ENCODE peak calls at places on chromosomes 13 and 19, in six cellular contexts. I is mesendoderm, G is IMR-90, D is neuronal stem cell, Y is H1, E is mesenchymal stem cell. L is an unnamed sample.

GRCh38 chr19:32652893-32653625 is 21.9 kb downstream of the ANKRD27 start:
- DNase-seq in I (no peak), G (peak; percentile 81), D (no peak), Y (no peak), E (no peak), L (no peak)

GRCh38 chr19:15330801-15331418 is 1.4 kb downstream of the BRD4 start:
- DNase-seq in I (peak; percentile 74), G (peak; percentile 89), D (peak; percentile 17), Y (no peak), E (peak; percentile 93), L (no peak)

GRCh38 chr19:39795001-39795400 is 16.3 kb downstream of the LEUTX start:
- DNase-seq in I (no peak), G (no peak), D (no peak), Y (no peak), E (no peak), L (no peak)

GRCh38 chr13:112545866-112546265 is 42.1 kb downstream of the TUBGCP3 start:
- DNase-seq in I (no peak), G (peak; percentile 92), D (no peak), Y (no peak), E (peak; percentile 87), L (no peak)

GRCh38 chr13:56975647-56976046 is 165.1 kb upstream of the PRR20A start:
- DNase-seq in I (peak; percentile 28), G (no peak), D (no peak), Y (peak; percentile 7), E (no peak), L (peak; percentile 31)

GRCh38 chr19:49801966-49802661 is 11.0 kb downstream of the FUZ start:
- DNase-seq in I (peak; percentile 92), G (peak; percentile 86), D (peak; percentile 76), Y (no peak), E (peak; percentile 86), L (peak; percentile 91)

GRCh38 chr13:105255472-105255871 is 1280.0 kb downstream of the EFNB2 start:
- DNase-seq in I (no peak), G (no peak), D (no peak), Y (no peak), E (no peak), L (no peak)

GRCh38 chr13:106522898-106523525 is 12.4 kb downstream of the EFNB2 start:
- DNase-seq in I (no peak), G (no peak), D (no peak), Y (no peak), E (no peak), L (no peak)

GRCh38 chr13:33723772-33724435 is 94.0 kb upstream of the RFC3 start:
- DNase-seq in I (peak; percentile 95), G (peak; percentile 85), D (peak; percentile 70), Y (peak; percentile 39), E (peak; percentile 88), L (peak; percentile 86)

GRCh38 chr19:51407631-51408131 is 9.8 kb downstream of the SIGLEC10 start:
- DNase-seq in I (peak; percentile 79), G (peak; percentile 17), D (no peak), Y (no peak), E (peak; percentile 21), L (peak; percentile 74)

DNA sequence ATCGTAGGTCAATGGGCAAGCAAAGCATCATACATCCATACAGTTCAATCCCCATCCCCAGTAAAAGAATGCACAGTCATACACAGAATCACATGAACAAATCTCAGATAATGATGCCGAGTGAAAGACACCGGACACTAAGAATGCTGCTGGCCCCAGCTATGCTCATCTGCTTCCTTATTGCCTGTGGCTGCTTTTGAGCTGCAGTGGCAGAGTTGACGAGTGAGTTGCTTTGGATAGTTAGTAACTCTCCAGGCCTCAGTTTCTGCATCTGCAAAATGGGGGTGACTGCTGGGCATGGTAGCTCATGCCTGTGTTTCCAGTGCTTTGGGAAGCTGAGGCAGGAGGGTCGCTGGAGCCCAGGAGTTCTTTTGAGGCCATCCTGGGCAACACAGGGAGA is 12.9 kb upstream of the NFIC start:
- DNase-seq in I (no peak), G (no peak), D (no peak), Y (no peak), E (no peak), L (no peak)
- H2BK15ac ChIP-seq in I (no peak overlapping the region), G (no peak overlapping the region), D (no peak overlapping the region), Y (no peak overlapping the region), E (no peak overlapping the region), L (no peak overlapping the region)

GRCh38 chr13:21060827-21061076 is 634 bp downstream of the LATS2 start:
- DNase-seq in I (no peak), G (no peak), D (no peak), Y (no peak), E (no peak), L (no peak)

GRCh38 chr13:21063031-21063430 is 1.6 kb upstream of the LATS2 start:
- DNase-seq in I (no peak), G (no peak), D (no peak), Y (no peak), E (no peak), L (no peak)

GRCh38 chr13:21058361-21058760 is 3.0 kb downstream of the LATS2 start:
- DNase-seq in I (no peak), G (no peak), D (no peak), Y (no peak), E (no peak), L (no peak)

GRCh38 chr13:21061077-21061945 is at the start of gene LATS2:
- DNase-seq in I (peak; percentile 97), G (peak; percentile 94), D (peak; percentile 94), Y (peak; percentile 80), E (peak; percentile 94), L (peak; percentile 96)

GRCh38 chr13:21060063-21060826 is 1.1 kb downstream of the LATS2 start:
- DNase-seq in I (peak; percentile 77), G (peak; percentile 51), D (no peak), Y (no peak), E (peak; percentile 60), L (no peak)
- H3K9ac ChIP-seq in I (peak overlapping the region; percentile 91), G (peak overlapping the region; percentile 88), D (peak overlapping the region; percentile 90), Y (peak overlapping the region; percentile 89), E (peak overlapping the region; percentile 96), L (peak overlapping the region; percentile 80)

DNA sequence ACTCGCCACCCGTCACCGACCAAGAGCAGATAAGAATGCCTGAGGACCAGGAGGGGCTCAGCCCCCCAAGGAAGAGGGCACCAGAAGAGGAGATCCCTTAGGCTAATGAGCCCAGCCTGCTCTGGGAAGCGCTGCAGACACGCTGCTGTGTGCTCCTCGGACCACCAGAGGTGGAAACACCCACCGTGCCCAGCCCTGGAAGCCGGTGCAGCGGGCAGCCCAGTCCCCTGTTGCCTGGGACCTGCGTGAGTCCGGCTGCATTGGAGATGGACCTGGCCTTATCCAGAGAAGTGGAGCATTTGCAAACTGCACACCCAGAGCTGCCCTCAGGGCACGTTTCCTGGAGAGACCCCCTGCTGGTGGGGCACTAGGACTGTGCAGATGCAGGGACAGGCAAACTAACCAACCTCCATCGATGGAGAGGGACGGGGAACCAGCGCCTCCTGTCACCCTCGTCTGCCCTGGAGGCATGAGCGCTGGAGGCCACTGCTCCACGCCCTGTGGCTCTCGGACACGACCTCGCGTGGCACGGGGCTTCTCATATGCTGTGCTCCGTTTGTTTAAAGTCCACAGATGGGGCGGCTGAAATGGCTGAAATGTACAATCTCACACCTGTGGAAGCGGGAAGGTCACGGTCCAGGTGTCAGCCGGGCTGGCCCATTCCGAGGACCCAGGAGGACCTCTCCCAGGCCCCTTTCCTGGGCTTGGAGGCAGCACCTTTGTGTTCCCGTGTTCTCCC is 153.9 kb downstream of the KDM4B start:
- DNase-seq in I (no peak), G (no peak), D (no peak), Y (no peak), E (no peak), L (no peak)
- H2BK15ac ChIP-seq in I (no peak overlapping the region), G (no peak overlapping the region), D (no peak overlapping the region), Y (no peak overlapping the region), E (no peak overlapping the region), L (no peak overlapping the region)

DNA sequence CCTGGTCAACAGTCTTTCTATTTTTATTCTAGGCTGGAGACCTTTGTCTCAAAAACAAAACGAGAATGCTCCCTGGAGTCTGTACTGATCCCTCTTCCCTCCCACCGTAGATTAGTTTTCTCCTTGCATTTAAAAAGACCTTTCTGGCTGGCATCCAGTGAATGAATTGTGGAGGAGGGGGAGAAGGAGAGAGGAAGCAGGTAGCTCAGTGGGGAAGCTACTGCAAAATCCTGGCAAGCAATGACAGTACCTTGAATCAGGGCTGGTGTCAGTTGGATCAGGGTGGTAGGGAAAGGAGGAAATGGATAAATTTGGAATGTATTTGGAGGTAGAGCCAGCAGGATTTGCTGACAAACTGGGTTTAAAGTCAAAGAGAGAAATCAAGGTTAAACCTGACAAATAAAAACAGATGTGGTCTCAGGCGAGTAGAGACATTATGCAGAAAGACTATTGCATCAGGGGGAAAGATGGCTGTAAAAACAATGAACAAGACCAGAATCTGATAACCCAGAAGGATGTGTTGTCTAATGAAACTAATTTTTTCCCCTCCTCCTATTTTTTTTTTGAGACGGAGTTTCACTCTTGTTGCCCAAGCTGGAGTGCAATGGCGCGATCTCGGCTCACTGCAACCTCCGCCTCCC is 3.5 kb upstream of the CYP2S1 start:
- DNase-seq in I (peak; percentile 96), G (no peak), D (no peak), Y (peak; percentile 85), E (no peak), L (peak; percentile 86)
- H3K9ac ChIP-seq in I (no peak overlapping the region), G (no peak overlapping the region), D (no peak overlapping the region), Y (no peak overlapping the region), E (no peak overlapping the region), L (no peak overlapping the region)

DNA sequence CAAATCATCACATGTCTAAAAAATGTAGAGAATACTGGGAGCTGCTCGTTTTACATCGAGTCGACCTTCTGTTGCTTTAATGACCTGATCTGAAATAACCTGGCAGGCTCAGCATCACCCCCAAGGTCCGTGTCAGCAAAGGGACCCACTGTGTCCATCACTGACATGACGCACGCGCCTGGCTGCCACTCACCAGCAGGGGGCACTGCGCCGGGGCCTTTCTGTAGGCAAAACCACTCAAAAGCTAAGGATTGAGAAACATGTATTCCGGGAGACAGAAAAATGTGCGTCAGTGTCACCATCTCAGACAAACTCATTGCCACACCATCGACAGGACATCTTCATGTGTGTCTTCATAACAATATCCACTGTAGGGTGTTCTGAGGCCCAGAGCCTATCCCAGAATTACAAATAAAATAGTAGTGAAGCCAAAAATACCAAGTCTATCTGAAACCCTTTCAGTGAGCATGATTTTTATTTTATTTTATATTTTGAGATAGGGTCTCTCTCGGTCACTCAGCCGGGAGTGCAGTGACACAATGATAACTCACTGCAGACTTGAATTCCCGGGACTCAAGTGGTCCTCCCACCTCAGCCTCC is 130.3 kb upstream of the LSM14A start:
- DNase-seq in I (peak; percentile 67), G (peak; percentile 33), D (peak; percentile 46), Y (peak; percentile 25), E (no peak), L (peak; percentile 83)
- H2BK15ac ChIP-seq in I (no peak overlapping the region), G (no peak overlapping the region), D (no peak overlapping the region), Y (no peak overlapping the region), E (no peak overlapping the region), L (no peak overlapping the region)

GRCh38 chr19:2330255-2330631 is 1.8 kb downstream of the SPPL2B start:
- DNase-seq in I (no peak), G (no peak), D (no peak), Y (no peak), E (no peak), L (no peak)
- H3K9ac ChIP-seq in I (no peak overlapping the region), G (no peak overlapping the region), D (no peak overlapping the region), Y (no peak overlapping the region), E (no peak overlapping the region), L (no peak overlapping the region)

DNA sequence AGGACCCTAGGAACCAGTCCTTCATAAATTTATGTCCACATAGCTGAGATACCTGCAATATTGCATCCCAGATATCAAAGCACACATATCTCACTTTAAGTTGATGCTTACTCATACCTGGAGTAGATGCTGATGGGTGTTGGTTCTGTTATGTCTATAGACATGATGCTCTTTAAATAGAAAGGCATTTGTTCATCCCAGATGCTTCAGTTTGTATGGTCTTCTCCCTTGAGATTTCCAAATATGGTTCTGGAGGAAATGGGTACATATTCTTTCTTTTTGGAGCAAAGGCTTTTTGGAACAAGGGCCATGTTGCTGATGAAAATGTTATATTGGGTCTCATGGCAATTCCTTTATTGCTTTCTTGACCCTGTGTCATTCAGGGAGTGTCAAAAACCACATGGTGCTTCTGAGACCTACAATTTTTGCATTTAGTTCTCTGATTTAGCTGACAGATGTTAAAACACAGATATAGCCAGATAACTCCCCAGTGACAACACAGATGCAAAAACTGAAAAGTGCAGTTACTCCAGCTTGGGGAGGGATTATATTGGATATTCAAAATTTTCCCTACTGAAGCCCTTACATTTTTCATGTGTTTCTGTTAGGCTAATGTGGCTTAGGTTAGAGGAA is 211.4 kb downstream of the KCNRG start:
- DNase-seq in I (no peak), G (no peak), D (no peak), Y (no peak), E (no peak), L (no peak)
- H2BK15ac ChIP-seq in I (no peak overlapping the region), G (no peak overlapping the region), D (no peak overlapping the region), Y (no peak overlapping the region), E (no peak overlapping the region), L (no peak overlapping the region)